ENCODE peak calls at places on chromosomes 2 and 18, in four cellular contexts. B, G, I and D are unnamed samples. For H3K9me3, the result is how much of the 10 kb centered on the place peaks cover.

GRCh38 chr2:53545159-53546055 is 222.2 kb upstream of the CHAC2 start:
- DNase-seq in B (no peak), G (no peak), I (no peak), D (no peak)

GRCh38 chr2:215900203-215900611 is 113.1 kb downstream of the MREG start:
- DNase-seq in B (peak), G (peak), I (no peak), D (no peak)

GRCh38 chr2:119333360-119333759 is 33.3 kb downstream of the C2orf76 start:
- DNase-seq in B (peak), G (no peak), I (no peak), D (no peak)

GRCh38 chr2:216492951-216493685 is 5.5 kb upstream of the RPL37A start:
- DNase-seq in B (peak), G (peak), I (no peak), D (no peak)

GRCh38 chr2:218003994-218004419 is 1.2 kb upstream of the TNS1 start:
- DNase-seq in B (peak), G (peak), I (no peak), D (no peak)

GRCh38 chr2:150147889-150148683 is 339.4 kb downstream of the RND3 start:
- DNase-seq in B (no peak), G (no peak), I (no peak), D (no peak)

GRCh38 chr18:79548077-79548450 is 131.5 kb upstream of the CTDP1 start:
- DNase-seq in B (no peak), G (no peak), I (no peak), D (peak)

GRCh38 chr18:62106271-62106670 is 80.6 kb downstream of the PIGN start:
- DNase-seq in B (peak), G (no peak), I (no peak), D (no peak)

GRCh38 chr18:79092869-79093268 is 23.7 kb downstream of the ATP9B start:
- DNase-seq in B (no peak), G (no peak), I (no peak), D (no peak)

GRCh38 chr2:191048073-191048472 is 34.1 kb upstream of the STAT1 start:
- DNase-seq in B (peak), G (peak), I (no peak), D (no peak)

GRCh38 chr2:85457877-85458316 is 39.4 kb downstream of the SH2D6 start:
- DNase-seq in B (no peak), G (no peak), I (no peak), D (no peak)

GRCh38 chr2:240640939-240641338 is 15.7 kb downstream of the GPR35 start:
- DNase-seq in B (no peak), G (no peak), I (peak), D (peak)

GRCh38 chr2:162422894-162423293 is 79.0 kb downstream of the GCA start:
- DNase-seq in B (no peak), G (no peak), I (no peak), D (no peak)

GRCh38 chr2:169694894-169695260 is 608 bp downstream of the PHOSPHO2 start:
- DNase-seq in B (no peak), G (no peak), I (no peak), D (no peak)

GRCh38 chr18:61988100-61988499 is 95.3 kb upstream of the RNF152 start:
- DNase-seq in B (peak), G (peak), I (no peak), D (no peak)

GRCh38 chr2:47190188-47190818 is 35.2 kb upstream of the STPG4 start:
- DNase-seq in B (peak), G (peak), I (no peak), D (no peak)

GRCh38 chr2:9021563-9022211 is 18.2 kb upstream of the MBOAT2 start:
- DNase-seq in B (no peak), G (no peak), I (no peak), D (no peak)

GRCh38 chr2:241978670-241979069 is 109.1 kb downstream of the RTP5 start:
- DNase-seq in B (no peak), G (no peak), I (no peak), D (peak)

GRCh38 chr18:78610646-78611045 is 369.0 kb upstream of the SALL3 start:
- DNase-seq in B (no peak), G (no peak), I (no peak), D (peak)

GRCh38 chr2:84640386-84640785 is 124.1 kb downstream of the DNAH6 start:
- DNase-seq in B (no peak), G (no peak), I (no peak), D (no peak)

GRCh38 chr2:240935101-240935876 is 29.2 kb downstream of the CROCC2 start:
- DNase-seq in B (no peak), G (no peak), I (no peak), D (peak)

GRCh38 chr2:202589582-202589949 is 45.2 kb upstream of the FAM117B start:
- DNase-seq in B (no peak), G (no peak), I (no peak), D (peak)

GRCh38 chr18:37299471-37300304 is 265.9 kb downstream of the CELF4 start:
- DNase-seq in B (peak), G (peak), I (no peak), D (no peak)

GRCh38 chr2:159454185-159454584 is 162.2 kb downstream of the BAZ2B start:
- DNase-seq in B (peak), G (peak), I (no peak), D (no peak)

GRCh38 chr2:38377501-38378258 is 607 bp upstream of the ATL2 start:
- DNase-seq in B (peak), G (peak), I (no peak), D (no peak)

GRCh38 chr2:239326831-239327535 is 73.8 kb downstream of the HDAC4 start:
- DNase-seq in B (peak), G (peak), I (no peak), D (peak)

GRCh38 chr2:233148354-233148753 is 88.2 kb downstream of the INPP5D start:
- DNase-seq in B (no peak), G (no peak), I (no peak), D (no peak)

GRCh38 chr2:11764359-11764758 is 17.9 kb downstream of the LPIN1 start:
- DNase-seq in B (no peak), G (no peak), I (no peak), D (no peak)

GRCh38 chr2:40096360-40096759 is 317.3 kb upstream of the THUMPD2 start:
- DNase-seq in B (peak), G (no peak), I (no peak), D (no peak)

GRCh38 chr2:123245156-123245555 is 779.9 kb upstream of the CNTNAP5 start:
- DNase-seq in B (no peak), G (no peak), I (no peak), D (no peak)

GRCh38 chr2:66772618-66773017 is 337.7 kb downstream of the MEIS1 start:
- DNase-seq in B (no peak), G (no peak), I (no peak), D (no peak)

GRCh38 chr2:28545590-28546195 is 49.8 kb downstream of the PLB1 start:
- DNase-seq in B (no peak), G (no peak), I (no peak), D (no peak)

GRCh38 chr2:212940816-212941215 is 210.6 kb downstream of the IKZF2 start:
- DNase-seq in B (peak), G (peak), I (peak), D (peak)

GRCh38 chr18:72544092-72544886 is at the start of gene CBLN2:
- DNase-seq in B (peak), G (no peak), I (peak), D (peak)

GRCh38 chr18:72543362-72544055 is 633 bp downstream of the CBLN2 start:
- DNase-seq in B (no peak), G (no peak), I (peak), D (peak)

GRCh38 chr18:72542993-72543361 is 1.2 kb downstream of the CBLN2 start:
- DNase-seq in B (no peak), G (no peak), I (peak), D (peak)

GRCh38 chr18:72541871-72542690 is 2.1 kb downstream of the CBLN2 start:
- DNase-seq in B (no peak), G (no peak), I (peak), D (peak)

GRCh38 chr18:72539861-72540260 is 4.3 kb downstream of the CBLN2 start:
- DNase-seq in B (no peak), G (no peak), I (no peak), D (no peak)
- H3K9me3 ChIP-seq in B (under half), G (under half), I (under half), D (under half)

DNA sequence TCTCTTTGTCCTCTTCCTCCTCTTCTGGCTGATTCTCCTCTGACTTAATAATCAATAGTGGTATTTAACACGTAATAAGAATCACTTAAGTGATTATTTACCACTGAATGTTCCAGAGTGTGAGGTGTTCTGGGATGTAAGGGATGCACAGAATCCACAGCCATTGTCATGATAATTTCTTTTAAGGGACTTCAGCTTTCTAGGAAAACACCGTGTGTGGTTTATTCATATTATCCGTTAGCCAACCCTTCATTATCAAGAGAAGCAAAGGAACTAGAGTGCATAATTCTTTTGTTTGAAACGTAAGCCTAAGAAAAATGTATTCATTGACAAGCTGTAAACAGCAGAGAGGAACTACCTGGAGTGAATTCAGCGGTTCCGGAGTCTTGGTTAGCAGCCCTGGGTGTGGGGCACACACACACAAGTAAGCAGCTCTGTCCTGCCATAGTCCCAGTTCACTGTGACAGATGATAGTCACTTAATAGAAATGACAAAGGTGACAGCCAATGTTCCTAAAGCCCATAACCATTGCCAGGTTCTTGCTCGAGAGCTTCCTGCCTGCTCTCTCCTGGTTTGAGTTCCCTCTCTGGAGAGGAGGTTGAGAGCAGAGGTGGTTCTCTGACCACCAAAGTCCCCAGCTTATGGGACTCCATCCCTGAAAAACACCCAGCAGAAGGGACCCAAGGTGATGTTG is 101.9 kb downstream of the ACOXL start:
- DNase-seq in B (no peak), G (no peak), I (no peak), D (no peak)
- H3K4ac ChIP-seq in B (no peak), G (no peak), I (no peak), D (no peak)

GRCh38 chr2:103594823-103595222 is 833.0 kb downstream of the TMEM182 start:
- DNase-seq in B (no peak), G (no peak), I (no peak), D (no peak)
- H3K9me3 ChIP-seq in B (under half), G (half or more), I (under half), D (under half)

GRCh38 chr18:40868110-40868858 is 1086.8 kb upstream of the PIK3C3 start:
- DNase-seq in B (peak), G (peak), I (no peak), D (no peak)

GRCh38 chr18:40864846-40865245 is 1090.2 kb upstream of the PIK3C3 start:
- DNase-seq in B (no peak), G (no peak), I (no peak), D (no peak)

GRCh38 chr18:40863801-40864200 is 1091.2 kb upstream of the PIK3C3 start:
- DNase-seq in B (no peak), G (no peak), I (no peak), D (no peak)

GRCh38 chr18:40866013-40866644 is 1088.9 kb upstream of the PIK3C3 start:
- DNase-seq in B (no peak), G (no peak), I (no peak), D (peak)

DNA sequence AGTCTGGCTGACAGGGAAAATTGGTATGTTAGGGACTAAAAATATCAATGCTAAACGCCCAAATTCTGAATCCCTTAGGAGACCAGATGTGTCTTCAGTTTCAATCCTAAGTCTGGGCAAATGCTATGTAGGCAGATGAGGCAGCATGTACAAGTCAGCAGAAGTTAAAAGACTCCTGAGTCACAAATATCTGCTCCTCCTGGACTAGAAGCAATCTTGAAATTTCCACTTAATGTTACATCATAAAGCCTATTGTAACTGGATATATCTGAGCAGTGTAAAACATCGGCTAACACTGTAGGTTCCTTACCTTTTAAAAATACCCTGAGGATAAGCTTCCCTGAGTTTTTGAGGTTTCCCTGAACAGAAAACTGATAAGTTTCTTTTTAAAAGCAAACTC is 1087.6 kb upstream of the PIK3C3 start:
- DNase-seq in B (peak), G (peak), I (no peak), D (no peak)
- H3K4ac ChIP-seq in B (peak), G (no peak), I (no peak), D (no peak)

GRCh38 chr2:89848763-89849162 is 1157.3 kb downstream of the RPIA start:
- DNase-seq in B (no peak), G (no peak), I (no peak), D (no peak)

GRCh38 chr2:89850481-89850880 is 1159.0 kb downstream of the RPIA start:
- DNase-seq in B (no peak), G (no peak), I (no peak), D (no peak)

GRCh38 chr2:89850881-89851582 is 1159.6 kb downstream of the RPIA start:
- DNase-seq in B (no peak), G (no peak), I (no peak), D (no peak)

GRCh38 chr2:89848114-89848513 is 1156.6 kb downstream of the RPIA start:
- DNase-seq in B (no peak), G (no peak), I (no peak), D (no peak)

GRCh38 chr2:89849731-89850130 is 1158.3 kb downstream of the RPIA start:
- DNase-seq in B (no peak), G (no peak), I (no peak), D (no peak)
- H3K9me3 ChIP-seq in B (under half), G (under half), I (under half), D (half or more)

GRCh38 chr2:1731512-1731962 is 12.8 kb downstream of the PXDN start:
- DNase-seq in B (peak), G (peak), I (no peak), D (no peak)
- H3K4ac ChIP-seq in B (peak), G (peak), I (no peak), D (no peak)

GRCh38 chr2:229090231-229090630 is 180.9 kb downstream of the PID1 start:
- DNase-seq in B (peak), G (no peak), I (no peak), D (no peak)
- H3K9me3 ChIP-seq in B (under half), G (under half), I (under half), D (under half)

DNA sequence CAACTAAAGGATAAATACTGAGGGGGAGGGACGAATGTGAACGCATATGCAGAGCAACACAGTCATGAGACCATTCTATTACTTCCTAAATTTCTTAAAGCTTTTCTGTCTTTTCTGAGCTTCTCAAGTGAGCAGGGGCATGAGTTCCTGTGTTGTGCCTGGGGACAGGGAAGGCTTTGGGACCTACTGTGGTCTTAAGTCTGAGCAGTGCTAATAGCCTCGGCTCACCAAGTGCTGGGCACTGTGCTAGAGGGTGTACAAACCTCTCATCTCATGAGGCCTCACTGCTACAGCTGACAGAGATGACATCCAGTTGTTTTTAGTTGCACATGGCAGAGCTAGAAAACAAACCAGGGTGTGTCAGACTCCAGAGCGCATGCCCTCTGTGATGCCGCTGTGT is 182.4 kb downstream of the NEDD4L start:
- DNase-seq in B (no peak), G (no peak), I (no peak), D (no peak)
- H3K4ac ChIP-seq in B (peak), G (no peak), I (no peak), D (no peak)